ENCODE peak calls at places on chromosomes 12 and 14, in five cellular contexts. V is heart right ventricle, F is coronary artery, E is upper lobe of right lung, Q is A549. W is an unnamed sample.

GRCh38 chr12:98838282-98838681 is 193.2 kb downstream of the APAF1 start:
- DNase-seq in E (no peak), F (no peak), V (no peak), Q (peak; percentile 11), W (no peak)

GRCh38 chr14:68104518-68104917 is 284.9 kb downstream of the RAD51B start:
- DNase-seq in V (no peak), E (no peak), Q (peak; percentile 66), F (no peak), W (no peak)

GRCh38 chr12:62793256-62794217 is 141.4 kb downstream of the PPM1H start:
- DNase-seq in E (peak; percentile 85), Q (peak; percentile 96), F (peak; percentile 81), V (peak; percentile 86), W (peak; percentile 93)

GRCh38 chr14:69611264-69612013 is at the start of gene SUSD6:
- DNase-seq in F (peak; percentile 96), E (peak; percentile 96), V (peak; percentile 91), Q (peak; percentile 86), W (peak; percentile 95)

GRCh38 chr12:20807192-20808080 is 3.1 kb upstream of the SLCO1B3 start:
- DNase-seq in E (no peak), V (no peak), Q (no peak), F (no peak), W (no peak)

GRCh38 chr14:50520947-50521815 is 11.2 kb downstream of the MAP4K5 start:
- DNase-seq in F (no peak), Q (peak; percentile 66), E (no peak), V (no peak), W (no peak)

GRCh38 chr12:88934163-88934747 is 354.0 kb upstream of the KITLG start:
- DNase-seq in F (no peak), V (no peak), Q (no peak), E (no peak), W (no peak)

GRCh38 chr14:76924363-76925151 is 98.3 kb downstream of the LRRC74A start:
- DNase-seq in F (no peak), V (no peak), E (no peak), Q (peak; percentile 71), W (no peak)

GRCh38 chr12:66380769-66381168 is 78.5 kb downstream of the HELB start:
- DNase-seq in E (no peak), Q (no peak), F (no peak), V (no peak), W (no peak)

GRCh38 chr14:106185837-106186233 is 659.5 kb downstream of the TMEM121 start:
- DNase-seq in Q (no peak), V (no peak), F (no peak), E (no peak), W (no peak)

GRCh38 chr12:126905752-126906151 is 1361.2 kb upstream of the TMEM132C start:
- DNase-seq in Q (no peak), F (no peak), V (no peak), E (no peak), W (no peak)

GRCh38 chr12:51763743-51764142 is 84.8 kb downstream of the FIGNL2 start:
- DNase-seq in Q (no peak), F (no peak), V (no peak), E (no peak), W (no peak)

GRCh38 chr14:22159049-22159448 is 430.0 kb downstream of the DAD1 start:
- DNase-seq in E (no peak), V (no peak), Q (no peak), F (no peak), W (no peak)

GRCh38 chr12:60072911-60073310 is 477.1 kb downstream of the SLC16A7 start:
- DNase-seq in V (no peak), Q (no peak), E (no peak), F (no peak), W (no peak)

GRCh38 chr12:66061557-66062279 is 68.8 kb downstream of the LLPH start:
- DNase-seq in E (no peak), F (no peak), V (no peak), Q (no peak), W (no peak)

GRCh38 chr14:104639889-104640548 is 35.4 kb upstream of the TMEM179 start:
- DNase-seq in E (peak; percentile 78), F (peak; percentile 53), V (peak; percentile 48), Q (peak; percentile 77), W (no peak)

GRCh38 chr14:87450193-87450592 is 542.8 kb downstream of the GALC start:
- DNase-seq in V (no peak), F (no peak), Q (no peak), E (no peak), W (no peak)

GRCh38 chr12:92077530-92077929 is 68.1 kb downstream of the BTG1 start:
- DNase-seq in V (no peak), F (no peak), E (no peak), Q (no peak), W (no peak)

DNA sequence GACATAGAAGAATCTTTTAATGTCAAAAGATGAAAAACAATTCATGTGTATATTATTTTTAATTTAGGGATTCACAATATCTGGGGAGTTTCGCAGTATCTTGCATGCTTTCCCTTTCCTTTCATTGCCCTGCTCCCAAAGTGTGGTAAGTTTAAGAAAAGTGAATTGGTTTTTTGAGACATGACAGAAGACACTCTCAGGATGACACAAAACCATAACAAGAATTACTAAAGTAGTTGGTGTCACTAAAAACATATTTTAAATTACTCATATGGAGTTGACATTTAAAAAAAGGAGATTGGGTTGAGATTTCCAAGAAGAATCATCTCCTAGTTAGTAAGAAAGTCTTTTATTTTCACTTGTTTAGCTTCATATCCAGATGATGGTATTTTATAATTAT is 5.1 kb upstream of the PCNX1 start:
- DNase-seq in V (no peak), E (no peak), F (no peak), Q (no peak), W (no peak)
- TF ChIP-seq CTCF in V (no peak), E (no peak), F (no peak), Q (no peak), W (no peak)

GRCh38 chr14:100827140-100827517 is 1.2 kb downstream of the MEG3 start:
- DNase-seq in E (no peak), Q (no peak), F (no peak), V (no peak), W (no peak)

GRCh38 chr14:100825691-100826331 is at the start of gene MEG3:
- DNase-seq in F (no peak), E (no peak), Q (peak; percentile 51), V (peak; percentile 28), W (no peak)

GRCh38 chr14:100828448-100828834 is 2.5 kb downstream of the MEG3 start:
- DNase-seq in V (no peak), F (no peak), Q (no peak), E (no peak), W (no peak)

GRCh38 chr14:100826371-100827139 is 637 bp downstream of the MEG3 start:
- DNase-seq in E (no peak), F (no peak), V (no peak), Q (no peak), W (no peak)

DNA sequence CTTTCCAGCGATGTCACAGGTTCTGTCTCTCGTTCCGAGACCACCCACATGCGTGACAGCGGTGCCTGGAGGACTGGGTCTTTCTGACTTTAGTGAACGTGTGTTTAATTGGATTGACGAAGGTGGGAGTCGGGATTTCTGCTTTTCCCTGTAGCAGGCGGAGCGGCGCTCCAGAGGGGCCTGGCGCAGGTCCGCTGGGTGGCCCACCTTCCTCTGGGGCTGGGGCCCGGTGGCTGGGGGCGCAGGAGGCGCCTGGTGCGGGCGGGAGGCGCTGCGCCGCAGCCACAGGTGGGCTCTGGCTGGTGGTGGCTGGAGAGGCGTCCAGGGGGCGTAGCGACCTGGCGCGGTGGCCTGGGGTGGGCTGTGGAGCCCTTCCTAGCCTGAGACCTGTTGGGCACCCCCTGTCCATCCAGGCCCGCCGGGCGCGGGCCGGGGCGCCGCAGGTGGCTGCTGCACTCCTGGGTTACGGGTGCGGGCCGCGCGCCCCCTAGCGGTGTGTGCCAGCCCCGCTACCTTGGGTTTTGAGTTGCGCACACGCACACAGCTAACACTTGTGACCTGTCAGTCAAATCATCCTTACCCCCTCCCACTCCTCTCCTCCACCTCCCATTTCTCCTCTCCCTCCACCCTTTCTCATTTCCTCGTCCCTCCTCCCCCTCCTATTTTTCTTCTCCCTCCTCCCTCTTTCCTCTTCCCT is 2.0 kb downstream of the MEG3 start:
- DNase-seq in F (no peak), Q (no peak), E (no peak), V (no peak), W (no peak)
- TF ChIP-seq CTCF in F (no peak), Q (no peak), E (peak; percentile 36), V (peak; percentile 11), W (no peak)

GRCh38 chr14:93078830-93079229 is 36.9 kb downstream of the ITPK1 start:
- DNase-seq in F (no peak), E (no peak), Q (no peak), V (no peak), W (no peak)

GRCh38 chr14:93076755-93077154 is 39.0 kb downstream of the ITPK1 start:
- DNase-seq in E (no peak), F (no peak), Q (no peak), V (no peak), W (no peak)

GRCh38 chr14:93079865-93080403 is 35.8 kb downstream of the ITPK1 start:
- DNase-seq in E (no peak), Q (no peak), F (no peak), V (no peak), W (no peak)

GRCh38 chr14:93081875-93082570 is 33.7 kb downstream of the ITPK1 start:
- DNase-seq in E (no peak), Q (no peak), F (no peak), V (no peak), W (no peak)

GRCh38 chr14:93079321-93079720 is 36.4 kb downstream of the ITPK1 start:
- DNase-seq in V (no peak), F (no peak), Q (no peak), E (no peak), W (no peak)
- TF ChIP-seq CTCF in V (no peak), F (no peak), Q (no peak), E (no peak), W (no peak)

DNA sequence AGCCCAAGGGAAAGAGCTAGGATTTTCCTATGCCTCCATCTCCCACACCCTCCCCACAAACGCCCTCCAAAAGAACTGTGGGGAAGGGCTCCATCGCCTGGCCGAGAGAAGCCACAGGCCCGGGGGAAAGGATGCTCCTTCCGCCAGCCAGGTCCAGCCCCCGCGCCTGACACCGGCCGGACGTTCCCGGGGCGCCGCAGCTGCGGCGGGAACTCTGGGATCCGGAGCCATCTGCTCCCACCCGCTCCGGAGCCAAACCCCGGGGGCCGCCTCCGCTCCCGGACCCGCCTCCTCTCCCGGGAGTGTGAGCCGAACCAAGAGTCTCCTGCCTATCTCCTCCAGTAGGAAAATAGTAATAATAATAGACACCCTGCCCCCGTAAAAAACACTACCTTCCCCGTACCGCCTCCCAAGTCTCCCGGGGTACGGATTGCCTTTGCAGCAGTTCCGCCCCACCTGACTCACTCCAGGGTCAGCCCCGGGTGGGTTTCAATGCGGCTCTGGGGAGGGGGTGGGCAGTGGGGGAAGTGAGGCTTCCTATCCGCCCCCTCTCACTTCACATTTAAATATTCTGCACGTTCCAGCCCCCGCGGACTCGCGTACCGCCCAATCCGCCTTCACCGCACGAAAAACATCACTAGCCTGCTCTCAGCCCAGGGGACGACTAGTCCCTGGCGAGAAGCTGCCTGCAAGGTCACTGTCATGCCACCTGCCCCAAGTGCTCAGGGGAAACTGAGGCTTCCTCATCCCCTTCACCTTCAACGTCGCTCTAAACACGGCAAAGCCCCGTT is 2.4 kb downstream of the AGAP2 start:
- DNase-seq in V (peak; percentile 53), Q (peak; percentile 67), E (no peak), F (no peak), W (no peak)
- TF ChIP-seq CTCF in V (peak; percentile 19), Q (peak; percentile 46), E (peak; percentile 12), F (no peak), W (peak; percentile 57)

GRCh38 chr12:101826766-101827368 is 3.9 kb downstream of the GNPTAB start:
- DNase-seq in E (no peak), Q (no peak), V (no peak), F (no peak), W (no peak)
- TF ChIP-seq CTCF in E (no peak), Q (no peak), V (no peak), F (no peak), W (no peak)